ENCODE peak calls at places on chromosome 6, in six cellular contexts. D is D341Med, V is EL, G is non-pigmented ciliary epithelial cell, A is LoVo, C is GM23338. J is an unnamed sample.

GRCh38 chr6:122558027-122558426 is 52.2 kb upstream of the PKIB start:
- DNase-seq in D (no peak), V (no peak), G (no peak), A (no peak), C (no peak), J (no peak)

GRCh38 chr6:105382477-105382876 is 20.4 kb downstream of the PREP start:
- DNase-seq in V (no peak), A (no peak), D (no peak), C (no peak), G (no peak), J (no peak)

GRCh38 chr6:165178056-165178455 is 131.3 kb downstream of the C6orf118 start:
- DNase-seq in G (no peak), A (no peak), D (no peak), V (no peak), C (no peak), J (no peak)

GRCh38 chr6:149963212-149963461 is 606 bp upstream of the ULBP1 start:
- DNase-seq in A (no peak), V (peak), D (peak), C (peak), G (no peak), J (peak)

GRCh38 chr6:100116409-100117194 is 122.6 kb upstream of the MCHR2 start:
- DNase-seq in D (peak), V (peak), A (peak), C (peak), G (peak), J (peak)

GRCh38 chr6:82555801-82556200 is 192.2 kb downstream of the TPBG start:
- DNase-seq in D (no peak), V (peak), C (no peak), A (no peak), G (no peak), J (no peak)

GRCh38 chr6:130996635-130997034 is 66.4 kb downstream of the EPB41L2 start:
- DNase-seq in D (no peak), V (no peak), A (no peak), C (no peak), G (no peak), J (no peak)

GRCh38 chr6:169990095-169991030 is 238.9 kb downstream of the ERMARD start:
- DNase-seq in V (no peak), G (no peak), A (no peak), C (no peak), D (no peak), J (peak)

GRCh38 chr6:75747371-75747984 is 1.6 kb upstream of the MYO6 start:
- DNase-seq in V (no peak), A (peak), D (no peak), C (no peak), G (no peak), J (peak)

GRCh38 chr6:151842816-151843215 is 35.3 kb downstream of the ESR1 start:
- DNase-seq in V (no peak), A (no peak), G (no peak), C (no peak), D (no peak), J (no peak)

J was measured in NCI-H82.